ENCODE peak calls at places on chromosome 16, in eight cellular contexts. G, D, A, M, S, P, V and N are unnamed samples. For H3K9me3, the result is how much of the 10 kb centered on the place peaks cover.

GRCh38 chr16:70455910-70456309 is 1.5 kb downstream of the FCSK start:
- DNase-seq in P (no peak), G (no peak), V (no peak), D (no peak), S (no peak), A (no peak), M (no peak), N (no peak)

GRCh38 chr16:71883193-71883848 is 661 bp downstream of the ZNF821 start:
- DNase-seq in P (peak), G (peak), M (peak), S (peak), A (peak), V (no peak), D (peak), N (peak)

GRCh38 chr16:13021996-13022395 is 120.6 kb downstream of the SHISA9 start:
- DNase-seq in S (no peak), D (no peak), G (no peak), M (no peak), A (peak), V (no peak), P (no peak), N (peak)

GRCh38 chr16:85421338-85422123 is 191.6 kb upstream of the GSE1 start:
- DNase-seq in S (no peak), G (no peak), M (no peak), V (no peak), P (peak), A (no peak), D (peak), N (no peak)

GRCh38 chr16:85479972-85480726 is 133.0 kb upstream of the GSE1 start:
- DNase-seq in A (no peak), P (no peak), D (no peak), M (no peak), G (peak), V (no peak), S (no peak), N (peak)

GRCh38 chr16:67438098-67438791 is 7.3 kb downstream of the HSD11B2 start:
- DNase-seq in S (no peak), M (no peak), D (no peak), G (no peak), A (no peak), V (no peak), P (no peak), N (no peak)

GRCh38 chr16:87236516-87237115 is 80.6 kb downstream of the C16orf95 start:
- DNase-seq in S (no peak), A (no peak), D (no peak), V (no peak), P (no peak), M (no peak), G (no peak), N (no peak)

GRCh38 chr16:23948949-23949392 is 113.2 kb downstream of the PRKCB start:
- DNase-seq in M (no peak), D (no peak), S (no peak), A (no peak), G (no peak), V (no peak), P (no peak), N (no peak)

GRCh38 chr16:91484-91883 is 13.5 kb downstream of the MPG start:
- DNase-seq in V (peak), S (no peak), D (no peak), M (peak), G (peak), P (no peak), A (no peak), N (no peak)

GRCh38 chr16:84593825-84594724 is 23.8 kb downstream of the COTL1 start:
- DNase-seq in G (no peak), M (no peak), S (no peak), A (no peak), V (peak), D (no peak), P (peak), N (no peak)

GRCh38 chr16:74698220-74698619 is 2.4 kb downstream of the MLKL start:
- DNase-seq in D (no peak), V (no peak), P (no peak), G (no peak), M (no peak), S (no peak), A (peak), N (no peak)

GRCh38 chr16:84511821-84512220 is 7.4 kb upstream of the MEAK7 start:
- DNase-seq in G (no peak), D (no peak), V (no peak), A (no peak), P (peak), M (no peak), S (no peak), N (no peak)

GRCh38 chr16:23837553-23838308 is 1.9 kb downstream of the PRKCB start:
- DNase-seq in A (no peak), D (no peak), G (no peak), M (no peak), S (no peak), P (no peak), V (no peak), N (no peak)

GRCh38 chr16:75494696-75495601 is at the start of gene CHST6:
- DNase-seq in G (peak), S (no peak), V (no peak), M (peak), D (peak), A (peak), P (no peak), N (peak)

GRCh38 chr16:84718-85452 is 6.9 kb downstream of the MPG start:
- DNase-seq in D (peak), G (no peak), P (peak), A (peak), S (peak), V (peak), M (peak), N (no peak)

GRCh38 chr16:65377131-65377649 is 255.3 kb upstream of the CDH11 start:
- DNase-seq in G (no peak), M (no peak), S (no peak), D (no peak), P (no peak), A (peak), V (no peak), N (no peak)

GRCh38 chr16:56888806-56889205 is 23.8 kb downstream of the SLC12A3 start:
- DNase-seq in A (no peak), P (no peak), D (no peak), M (no peak), G (no peak), V (no peak), S (no peak), N (no peak)

DNA sequence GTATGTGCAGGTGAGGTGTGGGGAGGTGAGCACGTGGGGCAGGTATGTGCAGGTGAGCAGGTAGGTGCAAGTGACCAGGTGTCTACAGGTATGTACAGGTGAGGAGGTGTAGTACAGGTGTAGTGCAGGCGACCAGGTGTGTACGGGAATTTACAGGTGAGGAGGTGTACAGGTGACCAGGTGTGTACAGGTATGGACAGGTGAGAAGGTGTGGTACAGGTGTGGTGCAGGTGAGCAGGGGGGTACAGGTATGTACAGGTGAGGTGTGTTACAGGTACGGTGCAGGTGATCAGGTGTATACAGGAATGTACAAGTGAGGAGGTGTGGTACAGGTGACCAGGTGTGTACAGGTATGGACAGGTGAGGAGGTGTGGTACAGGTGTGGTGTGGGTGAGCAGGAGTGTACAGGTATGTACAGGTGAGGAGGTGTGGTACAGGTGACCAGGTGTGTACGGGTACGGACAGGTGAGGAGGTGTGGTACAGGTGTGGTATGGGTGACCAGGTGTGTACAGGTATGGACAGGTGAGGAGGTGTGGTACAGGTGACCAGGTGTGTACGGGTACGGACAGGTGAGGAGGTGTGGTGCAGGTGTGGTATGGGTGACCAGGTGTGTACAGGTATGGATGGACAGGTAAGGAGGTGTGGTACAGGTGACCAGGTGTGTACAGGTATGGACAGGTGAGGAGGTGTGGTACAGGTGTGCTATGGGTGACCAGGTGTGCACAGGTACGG is 12.8 kb upstream of the DBNDD1 start:
- DNase-seq in D (no peak), G (no peak), A (no peak), P (no peak), S (no peak), V (peak), M (no peak), N (no peak)
- TF ChIP-seq CTCF in D (no peak), G (no peak), A (no peak), P (no peak), S (no peak), V (no peak), M (no peak), N (no peak)

GRCh38 chr16:3099732-3100499 is 822 bp upstream of the ZSCAN10 start:
- DNase-seq in V (peak), A (peak), P (peak), S (peak), M (peak), G (peak), D (peak), N (peak)
- H3K4me3 ChIP-seq in V (peak), A (no peak), P (no peak), S (peak), M (peak), G (peak), D (peak), N (peak)

GRCh38 chr16:35631261-35631945 is 2172.0 kb downstream of the TP53TG3F start:
- DNase-seq in A (no peak), V (no peak), S (no peak), M (peak), P (no peak), G (no peak), D (no peak), N (no peak)

GRCh38 chr16:35626051-35626450 is 2166.6 kb downstream of the TP53TG3F start:
- DNase-seq in A (no peak), G (no peak), D (no peak), V (no peak), M (no peak), S (no peak), P (no peak), N (no peak)

GRCh38 chr16:35629001-35629400 is 2169.6 kb downstream of the TP53TG3F start:
- DNase-seq in V (no peak), A (no peak), G (no peak), S (no peak), P (no peak), M (no peak), D (no peak), N (no peak)
- H3K9me3 ChIP-seq in V (under half), A (under half), G (under half), S (under half), P (under half), M (under half), D (under half), N (under half)

GRCh38 chr16:52581530-52581929 is 34.6 kb upstream of the TOX3 start:
- DNase-seq in D (no peak), M (no peak), P (no peak), S (no peak), A (no peak), G (no peak), V (no peak), N (no peak)
- TF ChIP-seq CTCF in D (peak), M (no peak), P (no peak), S (no peak), A (no peak), G (no peak), V (no peak), N (no peak)

DNA sequence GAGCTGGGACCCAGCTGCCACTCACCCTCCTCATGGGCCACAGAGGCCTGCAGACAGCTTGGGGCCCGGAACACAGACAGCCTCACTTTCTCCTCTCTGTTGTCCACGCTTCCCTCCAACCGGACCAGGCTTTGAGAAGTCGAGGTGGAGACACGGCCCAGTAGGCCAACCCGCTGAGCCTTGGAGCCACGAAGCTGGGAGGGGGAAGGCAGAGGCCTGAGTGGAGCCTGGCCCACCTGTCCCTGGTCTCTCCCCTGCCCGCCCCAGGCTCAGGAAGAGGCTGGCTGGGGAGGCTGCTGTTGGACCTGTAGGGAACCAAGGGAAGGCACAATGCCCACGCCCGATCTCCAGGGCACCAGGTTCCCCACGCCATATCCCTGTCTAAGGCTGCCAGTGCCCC is 48.1 kb downstream of the RMI2 start:
- DNase-seq in G (no peak), D (peak), P (no peak), A (no peak), V (no peak), S (no peak), M (no peak), N (no peak)
- H3K4me3 ChIP-seq in G (no peak), D (no peak), P (no peak), A (no peak), V (no peak), S (no peak), M (no peak), N (no peak)

DNA sequence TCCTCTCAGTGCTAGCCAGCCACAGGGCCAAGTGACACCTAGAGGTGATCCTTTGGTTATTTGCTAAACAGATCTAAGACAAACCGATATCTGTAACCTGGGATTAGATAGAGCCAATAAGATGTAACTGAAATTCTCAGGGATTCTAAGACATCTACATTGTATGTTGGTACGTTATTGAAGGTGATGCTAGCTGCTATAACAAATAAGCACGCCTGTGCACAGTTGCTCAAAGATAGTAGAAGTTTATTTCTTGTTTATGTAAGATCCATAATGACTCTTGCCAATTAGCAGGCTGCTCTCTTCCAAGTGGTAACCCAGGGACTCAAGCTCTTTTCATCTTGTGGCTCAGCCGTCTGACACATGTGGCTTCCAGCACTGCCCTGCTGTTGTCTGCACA is 370.3 kb downstream of the WWOX start:
- DNase-seq in D (no peak), A (no peak), G (no peak), V (no peak), P (no peak), S (no peak), M (no peak), N (no peak)
- H3K9me3 ChIP-seq in D (under half), A (under half), G (under half), V (under half), P (under half), S (under half), M (under half), N (under half)

GRCh38 chr16:28181557-28181914 is 30.2 kb downstream of the XPO6 start:
- DNase-seq in A (peak), D (no peak), P (no peak), M (peak), V (peak), S (peak), G (no peak), N (peak)

GRCh38 chr16:28175715-28176114 is 36.0 kb downstream of the XPO6 start:
- DNase-seq in M (no peak), V (no peak), S (no peak), A (no peak), G (no peak), P (no peak), D (no peak), N (peak)

GRCh38 chr16:28180660-28181556 is 30.9 kb downstream of the XPO6 start:
- DNase-seq in V (peak), P (no peak), S (no peak), G (no peak), D (no peak), A (no peak), M (no peak), N (no peak)

GRCh38 chr16:28182183-28182582 is 29.6 kb downstream of the XPO6 start:
- DNase-seq in G (no peak), P (no peak), D (no peak), A (no peak), M (no peak), V (peak), S (no peak), N (no peak)

DNA sequence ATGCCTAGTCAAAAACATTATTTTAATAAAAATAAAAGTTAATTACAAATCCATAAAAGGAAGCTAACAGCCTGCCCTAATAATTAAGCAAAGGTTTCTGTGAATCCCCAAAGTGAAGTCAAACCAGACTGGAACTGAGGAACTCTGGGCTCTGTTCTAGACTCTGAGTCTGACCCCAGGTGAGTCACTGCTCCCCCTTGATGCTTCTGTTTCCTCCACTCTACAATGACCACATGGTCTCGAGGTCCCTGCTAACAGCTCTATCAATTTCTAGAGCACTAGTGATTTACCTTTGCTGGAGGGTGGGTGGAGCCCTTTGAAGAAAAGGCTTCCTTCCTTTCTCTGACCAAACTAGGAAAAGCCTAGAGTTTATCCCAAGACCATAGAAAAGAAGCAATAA is 32.4 kb downstream of the XPO6 start:
- DNase-seq in P (no peak), S (no peak), D (no peak), G (no peak), V (no peak), M (no peak), A (no peak), N (no peak)
- TF ChIP-seq CTCF in P (no peak), S (no peak), D (no peak), G (no peak), V (no peak), M (no peak), A (no peak), N (no peak)